ENCODE peak calls at places on chromosome 18, in five cellular contexts. One of them, this sample, is unnamed.

GRCh38 chr18:79625924-79626561 is 53.6 kb upstream of the CTDP1 start:
- DNase-seq in OCI-LY7: no peak
- DNase-seq in pancreas: no peak
- DNase-seq in GM20000: no peak
- DNase-seq in progenitor cell of endocrine pancreas: no peak
- DNase-seq in this sample: no peak

GRCh38 chr18:34493099-34493544 is 217.0 kb upstream of the DTNA start:
- DNase-seq in OCI-LY7: no peak
- DNase-seq in pancreas: peak
- DNase-seq in GM20000: peak
- DNase-seq in progenitor cell of endocrine pancreas: peak
- DNase-seq in this sample: peak

GRCh38 chr18:61554117-61554776 is 221.0 kb downstream of the CDH20 start:
- DNase-seq in OCI-LY7: no peak
- DNase-seq in pancreas: peak
- DNase-seq in GM20000: no peak
- DNase-seq in progenitor cell of endocrine pancreas: no peak
- DNase-seq in this sample: peak

GRCh38 chr18:50611529-50611941 is 51.6 kb downstream of the MAPK4 start:
- DNase-seq in OCI-LY7: no peak
- DNase-seq in pancreas: no peak
- DNase-seq in GM20000: no peak
- DNase-seq in progenitor cell of endocrine pancreas: no peak
- DNase-seq in this sample: no peak

GRCh38 chr18:35024965-35025364 is 16.2 kb upstream of the MAPRE2 start:
- DNase-seq in OCI-LY7: no peak
- DNase-seq in pancreas: peak
- DNase-seq in GM20000: no peak
- DNase-seq in progenitor cell of endocrine pancreas: no peak
- DNase-seq in this sample: no peak

GRCh38 chr18:43180814-43181213 is 65.3 kb upstream of the RIT2 start:
- DNase-seq in OCI-LY7: no peak
- DNase-seq in pancreas: no peak
- DNase-seq in GM20000: no peak
- DNase-seq in progenitor cell of endocrine pancreas: no peak
- DNase-seq in this sample: no peak

GRCh38 chr18:70195852-70196434 is 9.5 kb downstream of the RTTN start:
- DNase-seq in OCI-LY7: peak
- DNase-seq in pancreas: peak
- DNase-seq in GM20000: no peak
- DNase-seq in progenitor cell of endocrine pancreas: no peak
- DNase-seq in this sample: peak

GRCh38 chr18:9803698-9804516 is 81.9 kb upstream of the TXNDC2 start:
- DNase-seq in OCI-LY7: no peak
- DNase-seq in pancreas: no peak
- DNase-seq in GM20000: no peak
- DNase-seq in progenitor cell of endocrine pancreas: no peak
- DNase-seq in this sample: no peak

GRCh38 chr18:24055878-24056277 is 41.3 kb downstream of the TTC39C start:
- DNase-seq in OCI-LY7: no peak
- DNase-seq in pancreas: no peak
- DNase-seq in GM20000: no peak
- DNase-seq in progenitor cell of endocrine pancreas: no peak
- DNase-seq in this sample: peak

GRCh38 chr18:72995558-72995957 is 127.8 kb upstream of the NETO1 start:
- DNase-seq in OCI-LY7: no peak
- DNase-seq in pancreas: no peak
- DNase-seq in GM20000: no peak
- DNase-seq in progenitor cell of endocrine pancreas: no peak
- DNase-seq in this sample: no peak

GRCh38 chr18:45670281-45670962 is 53.6 kb upstream of the SLC14A1 start:
- DNase-seq in OCI-LY7: no peak
- DNase-seq in pancreas: no peak
- DNase-seq in GM20000: peak
- DNase-seq in progenitor cell of endocrine pancreas: no peak
- DNase-seq in this sample: peak

GRCh38 chr18:80200171-80200931 is 47.0 kb downstream of the PARD6G start:
- DNase-seq in OCI-LY7: no peak
- DNase-seq in pancreas: no peak
- DNase-seq in GM20000: no peak
- DNase-seq in progenitor cell of endocrine pancreas: no peak
- DNase-seq in this sample: no peak

GRCh38 chr18:64273724-64274123 is 124.8 kb upstream of the LINC00305 start:
- DNase-seq in OCI-LY7: no peak
- DNase-seq in pancreas: no peak
- DNase-seq in GM20000: no peak
- DNase-seq in progenitor cell of endocrine pancreas: no peak
- DNase-seq in this sample: no peak

GRCh38 chr18:51153659-51154371 is 43.7 kb downstream of the MEX3C start:
- DNase-seq in OCI-LY7: peak
- DNase-seq in pancreas: no peak
- DNase-seq in GM20000: peak
- DNase-seq in progenitor cell of endocrine pancreas: no peak
- DNase-seq in this sample: peak

GRCh38 chr18:11029021-11029420 is 120.3 kb downstream of the PIEZO2 start:
- DNase-seq in OCI-LY7: no peak
- DNase-seq in pancreas: no peak
- DNase-seq in GM20000: no peak
- DNase-seq in progenitor cell of endocrine pancreas: no peak
- DNase-seq in this sample: no peak

GRCh38 chr18:58572181-58572580 is 56.7 kb downstream of the ALPK2 start:
- DNase-seq in OCI-LY7: no peak
- DNase-seq in pancreas: no peak
- DNase-seq in GM20000: no peak
- DNase-seq in progenitor cell of endocrine pancreas: no peak
- DNase-seq in this sample: no peak

GRCh38 chr18:24869285-24869684 is 408.8 kb downstream of the HRH4 start:
- DNase-seq in OCI-LY7: no peak
- DNase-seq in pancreas: no peak
- DNase-seq in GM20000: no peak
- DNase-seq in progenitor cell of endocrine pancreas: no peak
- DNase-seq in this sample: no peak

GRCh38 chr18:39348757-39349156 is 1783.2 kb upstream of the CELF4 start:
- DNase-seq in OCI-LY7: no peak
- DNase-seq in pancreas: no peak
- DNase-seq in GM20000: no peak
- DNase-seq in progenitor cell of endocrine pancreas: no peak
- DNase-seq in this sample: no peak

GRCh38 chr18:77023115-77023782 is 109.3 kb downstream of the MBP start:
- DNase-seq in OCI-LY7: no peak
- DNase-seq in pancreas: no peak
- DNase-seq in GM20000: no peak
- DNase-seq in progenitor cell of endocrine pancreas: no peak
- DNase-seq in this sample: no peak

GRCh38 chr18:41973989-41974388 is 19.0 kb downstream of the PIK3C3 start:
- DNase-seq in OCI-LY7: no peak
- DNase-seq in pancreas: no peak
- DNase-seq in GM20000: no peak
- DNase-seq in progenitor cell of endocrine pancreas: no peak
- DNase-seq in this sample: no peak

GRCh38 chr18:8800876-8801262 is 95.5 kb downstream of the MTCL1 start:
- DNase-seq in OCI-LY7: no peak
- DNase-seq in pancreas: no peak
- DNase-seq in GM20000: no peak
- DNase-seq in progenitor cell of endocrine pancreas: no peak
- DNase-seq in this sample: no peak

GRCh38 chr18:2978626-2979025 is 34.3 kb downstream of the LPIN2 start:
- DNase-seq in OCI-LY7: no peak
- DNase-seq in pancreas: no peak
- DNase-seq in GM20000: no peak
- DNase-seq in progenitor cell of endocrine pancreas: no peak
- DNase-seq in this sample: peak

GRCh38 chr18:63476666-63477065 is at the start of gene SERPINB5:
- DNase-seq in OCI-LY7: no peak
- DNase-seq in pancreas: peak
- DNase-seq in GM20000: no peak
- DNase-seq in progenitor cell of endocrine pancreas: no peak
- DNase-seq in this sample: no peak

GRCh38 chr18:22946841-22947240 is 13.7 kb downstream of the RBBP8 start:
- DNase-seq in OCI-LY7: no peak
- DNase-seq in pancreas: no peak
- DNase-seq in GM20000: no peak
- DNase-seq in progenitor cell of endocrine pancreas: no peak
- DNase-seq in this sample: no peak

GRCh38 chr18:63520053-63520452 is 22.1 kb upstream of the SERPINB12 start:
- DNase-seq in OCI-LY7: no peak
- DNase-seq in pancreas: no peak
- DNase-seq in GM20000: no peak
- DNase-seq in progenitor cell of endocrine pancreas: no peak
- DNase-seq in this sample: no peak

GRCh38 chr18:8958660-8959059 is 143.8 kb upstream of the NDUFV2 start:
- DNase-seq in OCI-LY7: no peak
- DNase-seq in pancreas: no peak
- DNase-seq in GM20000: no peak
- DNase-seq in progenitor cell of endocrine pancreas: no peak
- DNase-seq in this sample: no peak

GRCh38 chr18:79522451-79523220 is 126.9 kb downstream of the NFATC1 start:
- DNase-seq in OCI-LY7: peak
- DNase-seq in pancreas: peak
- DNase-seq in GM20000: no peak
- DNase-seq in progenitor cell of endocrine pancreas: no peak
- DNase-seq in this sample: peak

GRCh38 chr18:6729247-6730091 is at the start of gene ARHGAP28:
- DNase-seq in OCI-LY7: no peak
- DNase-seq in pancreas: peak
- DNase-seq in GM20000: peak
- DNase-seq in progenitor cell of endocrine pancreas: peak
- DNase-seq in this sample: peak

GRCh38 chr18:59229681-59230443 is 9.9 kb downstream of the GRP start:
- DNase-seq in OCI-LY7: no peak
- DNase-seq in pancreas: no peak
- DNase-seq in GM20000: no peak
- DNase-seq in progenitor cell of endocrine pancreas: no peak
- DNase-seq in this sample: peak

GRCh38 chr18:10113156-10114022 is 199.6 kb downstream of the VAPA start:
- DNase-seq in OCI-LY7: no peak
- DNase-seq in pancreas: no peak
- DNase-seq in GM20000: no peak
- DNase-seq in progenitor cell of endocrine pancreas: no peak
- DNase-seq in this sample: no peak

GRCh38 chr18:74951165-74951760 is 257.7 kb downstream of the PTGR3 start:
- DNase-seq in OCI-LY7: no peak
- DNase-seq in pancreas: peak
- DNase-seq in GM20000: peak
- DNase-seq in progenitor cell of endocrine pancreas: no peak
- DNase-seq in this sample: no peak

GRCh38 chr18:1917141-1917540 is 654.2 kb downstream of the METTL4 start:
- DNase-seq in OCI-LY7: no peak
- DNase-seq in pancreas: no peak
- DNase-seq in GM20000: no peak
- DNase-seq in progenitor cell of endocrine pancreas: no peak
- DNase-seq in this sample: no peak

GRCh38 chr18:1917546-1917945 is 653.8 kb downstream of the METTL4 start:
- DNase-seq in OCI-LY7: no peak
- DNase-seq in pancreas: no peak
- DNase-seq in GM20000: no peak
- DNase-seq in progenitor cell of endocrine pancreas: no peak
- DNase-seq in this sample: no peak

DNA sequence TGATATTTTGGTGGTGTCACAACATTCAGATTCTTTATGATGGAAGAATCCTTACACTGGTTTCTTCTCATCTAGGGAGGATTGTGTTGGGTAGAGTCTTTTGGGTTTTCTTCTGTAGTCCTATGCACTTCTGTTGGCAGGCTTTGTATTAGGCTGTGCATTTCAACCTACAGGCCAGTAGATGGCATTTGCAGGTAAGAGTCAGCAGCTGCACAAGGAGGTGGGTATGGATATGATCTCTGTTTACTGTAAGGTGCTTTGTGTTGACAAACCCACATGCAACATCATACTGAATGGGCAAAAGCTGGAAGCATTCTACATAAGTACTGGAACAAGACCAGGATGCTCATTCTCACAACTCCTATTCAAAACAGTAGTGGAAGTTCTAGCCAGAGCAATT is 656.8 kb downstream of the METTL4 start:
- DNase-seq in OCI-LY7: peak
- DNase-seq in pancreas: no peak
- DNase-seq in GM20000: no peak
- DNase-seq in progenitor cell of endocrine pancreas: no peak
- DNase-seq in this sample: no peak
- TF ChIP-seq CTCF in OCI-LY7: peak
- TF ChIP-seq CTCF in pancreas: no peak
- TF ChIP-seq CTCF in GM20000: no peak
- TF ChIP-seq CTCF in progenitor cell of endocrine pancreas: peak
- TF ChIP-seq CTCF in this sample: no peak

GRCh38 chr18:12891561-12891960 is 7.5 kb upstream of the PTPN2 start:
- DNase-seq in OCI-LY7: no peak
- DNase-seq in pancreas: no peak
- DNase-seq in GM20000: no peak
- DNase-seq in progenitor cell of endocrine pancreas: no peak
- DNase-seq in this sample: no peak

GRCh38 chr18:12886498-12887126 is 2.6 kb upstream of the PTPN2 start:
- DNase-seq in OCI-LY7: peak
- DNase-seq in pancreas: peak
- DNase-seq in GM20000: no peak
- DNase-seq in progenitor cell of endocrine pancreas: no peak
- DNase-seq in this sample: peak

GRCh38 chr18:12895016-12895415 is 11.0 kb upstream of the PTPN2 start:
- DNase-seq in OCI-LY7: no peak
- DNase-seq in pancreas: no peak
- DNase-seq in GM20000: no peak
- DNase-seq in progenitor cell of endocrine pancreas: no peak
- DNase-seq in this sample: peak

GRCh38 chr18:12890964-12891363 is 6.9 kb upstream of the PTPN2 start:
- DNase-seq in OCI-LY7: no peak
- DNase-seq in pancreas: no peak
- DNase-seq in GM20000: no peak
- DNase-seq in progenitor cell of endocrine pancreas: no peak
- DNase-seq in this sample: no peak

GRCh38 chr18:12890500-12890899 is 6.5 kb upstream of the PTPN2 start:
- DNase-seq in OCI-LY7: no peak
- DNase-seq in pancreas: no peak
- DNase-seq in GM20000: no peak
- DNase-seq in progenitor cell of endocrine pancreas: no peak
- DNase-seq in this sample: no peak
- TF ChIP-seq CTCF in OCI-LY7: peak
- TF ChIP-seq CTCF in pancreas: no peak
- TF ChIP-seq CTCF in GM20000: no peak
- TF ChIP-seq CTCF in progenitor cell of endocrine pancreas: no peak
- TF ChIP-seq CTCF in this sample: no peak

GRCh38 chr18:52339891-52340371 is at the start of gene DCC:
- DNase-seq in OCI-LY7: no peak
- DNase-seq in pancreas: peak
- DNase-seq in GM20000: no peak
- DNase-seq in progenitor cell of endocrine pancreas: peak
- DNase-seq in this sample: peak
- TF ChIP-seq CTCF in OCI-LY7: no peak
- TF ChIP-seq CTCF in pancreas: no peak
- TF ChIP-seq CTCF in GM20000: no peak
- TF ChIP-seq CTCF in progenitor cell of endocrine pancreas: peak
- TF ChIP-seq CTCF in this sample: no peak

GRCh38 chr18:26818461-26818860 is 47.0 kb downstream of the AQP4 start:
- DNase-seq in OCI-LY7: no peak
- DNase-seq in pancreas: no peak
- DNase-seq in GM20000: no peak
- DNase-seq in progenitor cell of endocrine pancreas: no peak
- DNase-seq in this sample: no peak

GRCh38 chr18:26812462-26812861 is 53.0 kb downstream of the AQP4 start:
- DNase-seq in OCI-LY7: no peak
- DNase-seq in pancreas: no peak
- DNase-seq in GM20000: no peak
- DNase-seq in progenitor cell of endocrine pancreas: no peak
- DNase-seq in this sample: no peak

GRCh38 chr18:26813043-26813442 is 52.5 kb downstream of the AQP4 start:
- DNase-seq in OCI-LY7: peak
- DNase-seq in pancreas: peak
- DNase-seq in GM20000: peak
- DNase-seq in progenitor cell of endocrine pancreas: no peak
- DNase-seq in this sample: peak
- TF ChIP-seq CTCF in OCI-LY7: peak
- TF ChIP-seq CTCF in pancreas: no peak
- TF ChIP-seq CTCF in GM20000: peak
- TF ChIP-seq CTCF in progenitor cell of endocrine pancreas: peak
- TF ChIP-seq CTCF in this sample: no peak

This sample was measured in activated CD8-positive, alpha-beta T cell treated with anti-CD3 and anti-CD28 coated beads for 36 hours.